ENCODE peak calls at places on chromosome 22, in nine cellular contexts. One of them, this sample, is unnamed.

GRCh38 chr22:30290679-30291333 is 1.5 kb upstream of the CASTOR1 start:
- DNase-seq in IMR-90: peak; percentile 48
- DNase-seq in endodermal cell: peak; percentile 73
- DNase-seq in CD8-positive, alpha-beta T cell: no peak
- DNase-seq in bronchial epithelial cell: peak; percentile 80
- DNase-seq in PC-9: peak; percentile 88
- DNase-seq in osteocyte: no peak
- DNase-seq in MCF 10A: peak; percentile 88
- DNase-seq in dorsolateral prefrontal cortex: peak; percentile 84
- DNase-seq in this sample: no peak

GRCh38 chr22:20953668-20954500 is 13.2 kb upstream of the AIFM3 start:
- DNase-seq in CD8-positive, alpha-beta T cell: no peak
- DNase-seq in dorsolateral prefrontal cortex: no peak
- DNase-seq in osteocyte: no peak
- DNase-seq in MCF 10A: peak; percentile 88
- DNase-seq in bronchial epithelial cell: peak; percentile 98
- DNase-seq in IMR-90: peak; percentile 47
- DNase-seq in endodermal cell: no peak
- DNase-seq in PC-9: no peak
- DNase-seq in this sample: no peak

GRCh38 chr22:23230348-23231068 is 50.2 kb downstream of the BCR start:
- DNase-seq in IMR-90: no peak
- DNase-seq in endodermal cell: peak; percentile 89
- DNase-seq in bronchial epithelial cell: no peak
- DNase-seq in CD8-positive, alpha-beta T cell: no peak
- DNase-seq in dorsolateral prefrontal cortex: no peak
- DNase-seq in osteocyte: no peak
- DNase-seq in PC-9: no peak
- DNase-seq in MCF 10A: no peak
- DNase-seq in this sample: no peak

GRCh38 chr22:20648306-20648903 is 125.5 kb upstream of the SERPIND1 start:
- DNase-seq in MCF 10A: no peak
- DNase-seq in osteocyte: no peak
- DNase-seq in CD8-positive, alpha-beta T cell: no peak
- DNase-seq in bronchial epithelial cell: no peak
- DNase-seq in dorsolateral prefrontal cortex: no peak
- DNase-seq in endodermal cell: peak; percentile 36
- DNase-seq in IMR-90: no peak
- DNase-seq in PC-9: no peak
- DNase-seq in this sample: no peak

GRCh38 chr22:17842386-17842785 is 68.1 kb upstream of the BID start:
- DNase-seq in bronchial epithelial cell: no peak
- DNase-seq in PC-9: no peak
- DNase-seq in MCF 10A: no peak
- DNase-seq in IMR-90: no peak
- DNase-seq in CD8-positive, alpha-beta T cell: peak; percentile 13
- DNase-seq in dorsolateral prefrontal cortex: no peak
- DNase-seq in osteocyte: no peak
- DNase-seq in endodermal cell: no peak
- DNase-seq in this sample: peak; percentile 15

GRCh38 chr22:19643448-19644313 is 70.6 kb upstream of the SEPTIN5 start:
- DNase-seq in bronchial epithelial cell: no peak
- DNase-seq in CD8-positive, alpha-beta T cell: no peak
- DNase-seq in dorsolateral prefrontal cortex: no peak
- DNase-seq in PC-9: no peak
- DNase-seq in MCF 10A: no peak
- DNase-seq in IMR-90: no peak
- DNase-seq in endodermal cell: peak; percentile 15
- DNase-seq in osteocyte: no peak
- DNase-seq in this sample: no peak

GRCh38 chr22:20572132-20572802 is 64.9 kb downstream of the MED15 start:
- DNase-seq in endodermal cell: no peak
- DNase-seq in dorsolateral prefrontal cortex: no peak
- DNase-seq in CD8-positive, alpha-beta T cell: no peak
- DNase-seq in osteocyte: no peak
- DNase-seq in IMR-90: no peak
- DNase-seq in PC-9: no peak
- DNase-seq in MCF 10A: no peak
- DNase-seq in bronchial epithelial cell: no peak
- DNase-seq in this sample: no peak

GRCh38 chr22:25564979-25565677 is 653 bp downstream of the GRK3 start:
- DNase-seq in MCF 10A: peak; percentile 14
- DNase-seq in CD8-positive, alpha-beta T cell: no peak
- DNase-seq in dorsolateral prefrontal cortex: no peak
- DNase-seq in osteocyte: no peak
- DNase-seq in endodermal cell: peak; percentile 87
- DNase-seq in bronchial epithelial cell: peak; percentile 11
- DNase-seq in IMR-90: no peak
- DNase-seq in PC-9: no peak
- DNase-seq in this sample: no peak

GRCh38 chr22:24436553-24436952 is 9.2 kb downstream of the ADORA2A start:
- DNase-seq in PC-9: no peak
- DNase-seq in bronchial epithelial cell: no peak
- DNase-seq in dorsolateral prefrontal cortex: peak; percentile 13
- DNase-seq in MCF 10A: no peak
- DNase-seq in osteocyte: no peak
- DNase-seq in CD8-positive, alpha-beta T cell: no peak
- DNase-seq in IMR-90: no peak
- DNase-seq in endodermal cell: no peak
- DNase-seq in this sample: no peak

GRCh38 chr22:38982008-38982927 is at the start of gene APOBEC3B:
- DNase-seq in CD8-positive, alpha-beta T cell: peak; percentile 10
- DNase-seq in MCF 10A: peak; percentile 98
- DNase-seq in endodermal cell: peak; percentile 72
- DNase-seq in dorsolateral prefrontal cortex: peak; percentile 43
- DNase-seq in osteocyte: peak; percentile 91
- DNase-seq in bronchial epithelial cell: peak; percentile 95
- DNase-seq in PC-9: peak; percentile 94
- DNase-seq in IMR-90: peak; percentile 95
- DNase-seq in this sample: peak; percentile 80

GRCh38 chr22:38986629-38987028 is 4.5 kb downstream of the APOBEC3B start:
- DNase-seq in MCF 10A: no peak
- DNase-seq in bronchial epithelial cell: no peak
- DNase-seq in endodermal cell: no peak
- DNase-seq in osteocyte: no peak
- DNase-seq in PC-9: no peak
- DNase-seq in IMR-90: no peak
- DNase-seq in CD8-positive, alpha-beta T cell: no peak
- DNase-seq in dorsolateral prefrontal cortex: no peak
- DNase-seq in this sample: no peak

GRCh38 chr22:38984224-38984623 is 2.1 kb downstream of the APOBEC3B start:
- DNase-seq in endodermal cell: no peak
- DNase-seq in MCF 10A: no peak
- DNase-seq in bronchial epithelial cell: no peak
- DNase-seq in osteocyte: no peak
- DNase-seq in IMR-90: no peak
- DNase-seq in CD8-positive, alpha-beta T cell: no peak
- DNase-seq in dorsolateral prefrontal cortex: no peak
- DNase-seq in PC-9: no peak
- DNase-seq in this sample: no peak

GRCh38 chr22:38981659-38982007 is 514 bp upstream of the APOBEC3B start:
- DNase-seq in MCF 10A: peak; percentile 9
- DNase-seq in endodermal cell: no peak
- DNase-seq in bronchial epithelial cell: no peak
- DNase-seq in PC-9: no peak
- DNase-seq in dorsolateral prefrontal cortex: no peak
- DNase-seq in CD8-positive, alpha-beta T cell: no peak
- DNase-seq in osteocyte: no peak
- DNase-seq in IMR-90: no peak
- DNase-seq in this sample: no peak

DNA sequence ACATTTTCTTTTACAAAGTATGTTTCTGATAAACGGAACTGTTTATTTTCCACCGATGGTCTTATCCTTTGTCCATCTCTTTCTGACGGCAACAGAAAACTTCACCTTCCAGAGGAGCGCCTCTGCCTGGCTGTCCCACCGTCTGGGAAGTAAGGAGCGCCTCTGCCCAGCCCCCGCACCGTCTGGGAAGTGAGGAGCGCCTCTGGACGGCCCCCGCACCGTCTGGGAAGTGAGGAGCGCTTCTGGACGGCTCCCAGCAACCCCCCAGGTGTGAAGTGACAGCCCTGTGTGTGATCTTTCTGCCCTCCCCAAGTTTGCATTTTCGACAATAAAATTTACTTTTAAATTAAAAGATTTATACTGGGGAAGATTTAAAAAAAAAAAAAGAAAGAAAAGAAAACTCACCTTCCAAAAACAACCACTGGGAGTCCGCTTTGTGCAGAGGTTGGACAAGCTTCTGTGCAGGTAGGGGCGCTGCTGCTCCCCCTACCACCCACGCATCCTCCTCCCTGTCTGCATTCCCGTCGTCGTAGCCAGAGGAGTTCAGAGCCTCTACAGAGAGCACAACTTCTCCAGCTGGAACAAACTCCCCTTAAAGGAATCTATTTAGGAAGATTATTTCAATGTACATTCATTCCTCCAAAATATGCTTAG is 1.0 kb upstream of the APOBEC3B start:
- DNase-seq in endodermal cell: peak; percentile 45
- DNase-seq in IMR-90: peak; percentile 31
- DNase-seq in CD8-positive, alpha-beta T cell: no peak
- DNase-seq in dorsolateral prefrontal cortex: no peak
- DNase-seq in osteocyte: no peak
- DNase-seq in bronchial epithelial cell: peak; percentile 79
- DNase-seq in PC-9: peak; percentile 65
- DNase-seq in MCF 10A: peak; percentile 72
- DNase-seq in this sample: no peak
- TF ChIP-seq CTCF in endodermal cell: peak; percentile 59
- TF ChIP-seq CTCF in IMR-90: peak; percentile 37
- TF ChIP-seq CTCF in CD8-positive, alpha-beta T cell: no peak
- TF ChIP-seq CTCF in dorsolateral prefrontal cortex: peak; percentile 39
- TF ChIP-seq CTCF in osteocyte: peak; percentile 29
- TF ChIP-seq CTCF in bronchial epithelial cell: peak; percentile 71
- TF ChIP-seq CTCF in PC-9: peak; percentile 47
- TF ChIP-seq CTCF in MCF 10A: peak; percentile 35
- TF ChIP-seq CTCF in this sample: peak; percentile 61

GRCh38 chr22:49602481-49602880 is 225.2 kb downstream of the BRD1 start:
- DNase-seq in CD8-positive, alpha-beta T cell: no peak
- DNase-seq in bronchial epithelial cell: no peak
- DNase-seq in IMR-90: no peak
- DNase-seq in endodermal cell: no peak
- DNase-seq in dorsolateral prefrontal cortex: peak; percentile 15
- DNase-seq in MCF 10A: no peak
- DNase-seq in PC-9: no peak
- DNase-seq in osteocyte: no peak
- DNase-seq in this sample: no peak

GRCh38 chr22:49603016-49603415 is 224.7 kb downstream of the BRD1 start:
- DNase-seq in bronchial epithelial cell: no peak
- DNase-seq in IMR-90: no peak
- DNase-seq in osteocyte: no peak
- DNase-seq in CD8-positive, alpha-beta T cell: no peak
- DNase-seq in MCF 10A: no peak
- DNase-seq in PC-9: no peak
- DNase-seq in endodermal cell: peak; percentile 35
- DNase-seq in dorsolateral prefrontal cortex: no peak
- DNase-seq in this sample: no peak

GRCh38 chr22:49607821-49608220 is 219.9 kb downstream of the BRD1 start:
- DNase-seq in IMR-90: no peak
- DNase-seq in PC-9: no peak
- DNase-seq in CD8-positive, alpha-beta T cell: no peak
- DNase-seq in osteocyte: no peak
- DNase-seq in endodermal cell: no peak
- DNase-seq in dorsolateral prefrontal cortex: no peak
- DNase-seq in MCF 10A: no peak
- DNase-seq in bronchial epithelial cell: no peak
- DNase-seq in this sample: no peak

GRCh38 chr22:49606562-49606961 is 221.1 kb downstream of the BRD1 start:
- DNase-seq in bronchial epithelial cell: no peak
- DNase-seq in osteocyte: no peak
- DNase-seq in IMR-90: no peak
- DNase-seq in dorsolateral prefrontal cortex: no peak
- DNase-seq in endodermal cell: no peak
- DNase-seq in MCF 10A: no peak
- DNase-seq in CD8-positive, alpha-beta T cell: no peak
- DNase-seq in PC-9: no peak
- DNase-seq in this sample: no peak

DNA sequence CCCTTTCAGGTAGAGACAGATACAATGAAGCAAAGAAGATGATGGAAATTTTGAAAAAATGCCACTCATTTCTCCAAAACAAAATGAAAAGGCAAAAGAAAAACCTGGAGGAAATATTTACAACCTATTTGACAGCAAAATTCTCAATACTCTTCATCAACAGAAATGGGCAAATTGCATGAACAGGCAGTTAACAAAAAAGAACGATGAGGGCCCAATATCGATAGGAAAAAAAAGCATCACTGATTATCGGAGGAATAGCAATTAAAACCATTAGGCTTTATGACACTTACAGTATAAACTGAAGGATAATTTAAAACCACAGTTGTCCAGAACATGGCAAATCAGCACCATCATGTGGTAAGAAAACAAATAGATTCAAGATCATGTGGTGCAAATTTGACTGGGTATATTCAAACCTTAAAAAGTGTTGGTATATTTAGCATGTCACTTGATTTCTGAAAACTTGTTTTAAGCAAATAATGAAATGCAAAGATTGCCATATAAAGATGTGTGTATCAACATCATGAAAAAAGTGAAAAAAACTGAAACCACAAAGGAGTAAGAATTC is 222.9 kb downstream of the BRD1 start:
- DNase-seq in bronchial epithelial cell: no peak
- DNase-seq in PC-9: no peak
- DNase-seq in CD8-positive, alpha-beta T cell: no peak
- DNase-seq in dorsolateral prefrontal cortex: no peak
- DNase-seq in MCF 10A: no peak
- DNase-seq in endodermal cell: no peak
- DNase-seq in IMR-90: no peak
- DNase-seq in osteocyte: no peak
- DNase-seq in this sample: no peak
- TF ChIP-seq CTCF in bronchial epithelial cell: no peak
- TF ChIP-seq CTCF in PC-9: peak; percentile 62
- TF ChIP-seq CTCF in CD8-positive, alpha-beta T cell: no peak
- TF ChIP-seq CTCF in dorsolateral prefrontal cortex: no peak
- TF ChIP-seq CTCF in MCF 10A: no peak
- TF ChIP-seq CTCF in endodermal cell: no peak
- TF ChIP-seq CTCF in IMR-90: no peak
- TF ChIP-seq CTCF in osteocyte: no peak
- TF ChIP-seq CTCF in this sample: no peak

GRCh38 chr22:47207387-47207786 is 444.9 kb downstream of the TBC1D22A start:
- DNase-seq in MCF 10A: no peak
- DNase-seq in CD8-positive, alpha-beta T cell: no peak
- DNase-seq in osteocyte: peak; percentile 75
- DNase-seq in bronchial epithelial cell: no peak
- DNase-seq in IMR-90: no peak
- DNase-seq in PC-9: no peak
- DNase-seq in endodermal cell: no peak
- DNase-seq in dorsolateral prefrontal cortex: peak; percentile 11
- DNase-seq in this sample: no peak
- TF ChIP-seq CTCF in MCF 10A: no peak
- TF ChIP-seq CTCF in CD8-positive, alpha-beta T cell: no peak
- TF ChIP-seq CTCF in osteocyte: no peak
- TF ChIP-seq CTCF in bronchial epithelial cell: no peak
- TF ChIP-seq CTCF in IMR-90: no peak
- TF ChIP-seq CTCF in PC-9: no peak
- TF ChIP-seq CTCF in endodermal cell: no peak
- TF ChIP-seq CTCF in dorsolateral prefrontal cortex: no peak
- TF ChIP-seq CTCF in this sample: no peak

GRCh38 chr22:45731798-45732495 is 60.3 kb downstream of the ATXN10 start:
- DNase-seq in bronchial epithelial cell: peak; percentile 53
- DNase-seq in endodermal cell: no peak
- DNase-seq in MCF 10A: peak; percentile 85
- DNase-seq in PC-9: no peak
- DNase-seq in CD8-positive, alpha-beta T cell: no peak
- DNase-seq in IMR-90: peak; percentile 47
- DNase-seq in osteocyte: no peak
- DNase-seq in dorsolateral prefrontal cortex: no peak
- DNase-seq in this sample: no peak
- TF ChIP-seq CTCF in bronchial epithelial cell: peak; percentile 28
- TF ChIP-seq CTCF in endodermal cell: peak; percentile 74
- TF ChIP-seq CTCF in MCF 10A: peak; percentile 42
- TF ChIP-seq CTCF in PC-9: peak; percentile 61
- TF ChIP-seq CTCF in CD8-positive, alpha-beta T cell: no peak
- TF ChIP-seq CTCF in IMR-90: peak; percentile 53
- TF ChIP-seq CTCF in osteocyte: peak; percentile 68
- TF ChIP-seq CTCF in dorsolateral prefrontal cortex: peak; percentile 38
- TF ChIP-seq CTCF in this sample: peak; percentile 26

This sample was measured in GM12864.